ENCODE peak calls at places on chromosomes 2 and 18, in five cellular contexts. D is mammary epithelial cell, V is AG04450, N is heart right ventricle, C is astrocyte of the spinal cord. W is an unnamed sample.

GRCh38 chr18:12679183-12679786 is 21.4 kb upstream of the SPIRE1 start:
- DNase-seq in D (no peak), V (no peak), N (peak), C (no peak), W (no peak)

GRCh38 chr2:69221960-69222751 is 164.9 kb downstream of the GFPT1 start:
- DNase-seq in D (no peak), V (no peak), N (no peak), C (peak), W (no peak)

GRCh38 chr2:204027105-204027504 is 90.5 kb downstream of the ICOS start:
- DNase-seq in D (peak), V (no peak), N (no peak), C (peak), W (no peak)

GRCh38 chr2:42999391-42999811 is 207.0 kb upstream of the HAAO start:
- DNase-seq in D (no peak), V (no peak), N (no peak), C (no peak), W (peak)

GRCh38 chr2:120983344-120983743 is 247.7 kb downstream of the GLI2 start:
- DNase-seq in D (peak), V (peak), N (no peak), C (no peak), W (peak)

GRCh38 chr2:179825494-179825893 is 35.9 kb downstream of the ZNF385B start:
- DNase-seq in D (no peak), V (no peak), N (no peak), C (no peak), W (no peak)

GRCh38 chr2:171702781-171703556 is 15.7 kb downstream of the DYNC1I2 start:
- DNase-seq in D (peak), V (no peak), N (no peak), C (no peak), W (no peak)

GRCh38 chr2:94996401-94997100 is 29.0 kb upstream of the MAL start:
- DNase-seq in D (no peak), V (no peak), N (no peak), C (no peak), W (peak)

GRCh38 chr2:40859617-40860016 is 407.7 kb upstream of the SLC8A1 start:
- DNase-seq in D (peak), V (no peak), N (no peak), C (no peak), W (no peak)

GRCh38 chr2:43333096-43333655 is 106.8 kb upstream of the ZFP36L2 start:
- DNase-seq in D (no peak), V (no peak), N (no peak), C (no peak), W (no peak)

GRCh38 chr18:53441761-53442414 is 782.6 kb downstream of the MBD2 start:
- DNase-seq in D (no peak), V (no peak), N (no peak), C (no peak), W (no peak)

GRCh38 chr18:35050638-35051287 is 9.6 kb downstream of the MAPRE2 start:
- DNase-seq in D (no peak), V (no peak), N (no peak), C (no peak), W (no peak)

GRCh38 chr2:210387074-210387473 is 72.1 kb upstream of the MYL1 start:
- DNase-seq in D (peak), V (no peak), N (no peak), C (no peak), W (no peak)

GRCh38 chr2:234751275-234751938 is 200.4 kb upstream of the SH3BP4 start:
- DNase-seq in D (no peak), V (no peak), N (no peak), C (no peak), W (no peak)

GRCh38 chr2:232343816-232344215 is 34.7 kb upstream of the ALPP start:
- DNase-seq in D (no peak), V (no peak), N (no peak), C (no peak), W (peak)

DNA sequence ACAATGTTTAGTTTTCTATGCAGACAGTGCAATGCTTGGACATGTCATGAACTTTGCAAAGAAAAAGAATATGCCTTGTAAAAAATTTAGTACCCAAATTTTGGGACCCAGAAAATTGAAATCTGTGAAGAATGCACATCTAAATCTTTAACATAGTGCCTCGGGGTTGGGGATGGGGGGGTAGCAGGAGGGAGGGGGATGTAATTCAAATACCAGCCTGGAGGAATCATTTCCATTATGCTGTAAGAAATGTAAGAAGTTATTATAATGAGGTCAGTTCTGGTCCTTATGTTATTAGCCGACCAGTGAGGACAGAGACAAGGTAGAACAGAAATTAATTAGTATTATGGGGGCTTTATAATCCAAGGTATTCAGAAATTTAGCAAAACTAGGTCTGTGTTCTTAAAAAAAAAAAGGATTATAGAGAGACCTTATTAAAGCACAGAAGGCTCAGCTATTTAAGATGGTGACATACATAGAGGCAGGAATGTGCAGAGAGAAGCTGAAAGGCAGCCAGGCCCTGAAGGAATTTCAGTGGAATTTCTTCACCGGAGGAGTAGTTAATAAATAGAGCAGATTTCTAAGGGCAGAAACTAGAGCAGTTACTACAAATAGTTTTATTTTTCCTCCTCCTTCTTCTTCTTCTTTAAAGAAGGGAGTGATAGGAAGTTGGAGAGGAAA is 89.0 kb upstream of the RBMS1 start:
- DNase-seq in D (no peak), V (peak), N (no peak), C (peak), W (no peak)
- TF ChIP-seq CTCF in D (no peak), V (no peak), N (no peak), C (no peak), W (peak)

GRCh38 chr2:32900246-32901000 is 46.3 kb upstream of the LTBP1 start:
- DNase-seq in D (no peak), V (no peak), N (no peak), C (no peak), W (no peak)
- TF ChIP-seq CTCF in D (no peak), V (no peak), N (no peak), C (no peak), W (no peak)

GRCh38 chr2:153873062-153874048 is 1.6 kb downstream of the GALNT13 start:
- DNase-seq in D (no peak), V (no peak), N (no peak), C (no peak), W (peak)
- TF ChIP-seq CTCF in D (no peak), V (no peak), N (no peak), C (no peak), W (no peak)

GRCh38 chr2:31675485-31675901 is 94.8 kb upstream of the SRD5A2 start:
- DNase-seq in D (no peak), V (no peak), N (no peak), C (no peak), W (no peak)
- TF ChIP-seq CTCF in D (no peak), V (no peak), N (no peak), C (no peak), W (peak)

W was measured in chondrocyte.